ENCODE peak calls at places on chromosomes 16 and 17, in six cellular contexts. One of them, this sample, is unnamed.

GRCh38 chr17:42953669-42954068 is 10.6 kb downstream of the AARSD1 start:
- DNase-seq in OCI-M1: no peak
- DNase-seq in iPS DF 6.9: no peak
- DNase-seq in SW480: no peak
- DNase-seq in mucosa of descending colon: no peak
- DNase-seq in NCI-H774: no peak
- DNase-seq in this sample: no peak

GRCh38 chr17:42463976-42464400 is 5.3 kb downstream of the ATP6V0A1 start:
- DNase-seq in SW480: no peak
- DNase-seq in iPS DF 6.9: no peak
- DNase-seq in NCI-H774: no peak
- DNase-seq in OCI-M1: no peak
- DNase-seq in mucosa of descending colon: no peak
- DNase-seq in this sample: no peak

GRCh38 chr17:64148699-64149098 is 18.8 kb upstream of the ERN1 start:
- DNase-seq in OCI-M1: no peak
- DNase-seq in NCI-H774: no peak
- DNase-seq in mucosa of descending colon: no peak
- DNase-seq in SW480: peak
- DNase-seq in iPS DF 6.9: no peak
- DNase-seq in this sample: no peak

GRCh38 chr16:10121496-10121895 is 60.7 kb downstream of the GRIN2A start:
- DNase-seq in NCI-H774: no peak
- DNase-seq in OCI-M1: no peak
- DNase-seq in iPS DF 6.9: no peak
- DNase-seq in mucosa of descending colon: no peak
- DNase-seq in SW480: peak
- DNase-seq in this sample: no peak

GRCh38 chr17:82791532-82791931 is 39.7 kb downstream of the TBCD start:
- DNase-seq in NCI-H774: no peak
- DNase-seq in OCI-M1: no peak
- DNase-seq in mucosa of descending colon: no peak
- DNase-seq in iPS DF 6.9: no peak
- DNase-seq in SW480: peak
- DNase-seq in this sample: no peak

GRCh38 chr17:9818760-9819159 is 3.1 kb downstream of the GSG1L2 start:
- DNase-seq in NCI-H774: no peak
- DNase-seq in OCI-M1: no peak
- DNase-seq in mucosa of descending colon: no peak
- DNase-seq in SW480: no peak
- DNase-seq in iPS DF 6.9: no peak
- DNase-seq in this sample: no peak

GRCh38 chr17:27333410-27333980 is 39.6 kb downstream of the WSB1 start:
- DNase-seq in NCI-H774: no peak
- DNase-seq in OCI-M1: no peak
- DNase-seq in mucosa of descending colon: no peak
- DNase-seq in SW480: no peak
- DNase-seq in iPS DF 6.9: no peak
- DNase-seq in this sample: no peak

GRCh38 chr16:23509763-23510153 is 536 bp downstream of the GGA2 start:
- DNase-seq in SW480: no peak
- DNase-seq in mucosa of descending colon: no peak
- DNase-seq in OCI-M1: peak
- DNase-seq in iPS DF 6.9: no peak
- DNase-seq in NCI-H774: no peak
- DNase-seq in this sample: no peak

GRCh38 chr16:16871196-16871595 is 492.3 kb downstream of the NPIPA7 start:
- DNase-seq in SW480: no peak
- DNase-seq in NCI-H774: no peak
- DNase-seq in OCI-M1: no peak
- DNase-seq in iPS DF 6.9: no peak
- DNase-seq in mucosa of descending colon: no peak
- DNase-seq in this sample: no peak

GRCh38 chr16:81366316-81366932 is 51.7 kb downstream of the GAN start:
- DNase-seq in OCI-M1: peak
- DNase-seq in mucosa of descending colon: no peak
- DNase-seq in iPS DF 6.9: no peak
- DNase-seq in SW480: peak
- DNase-seq in NCI-H774: no peak
- DNase-seq in this sample: peak

GRCh38 chr16:67428146-67428731 is 2.7 kb upstream of the HSD11B2 start:
- DNase-seq in OCI-M1: peak
- DNase-seq in SW480: peak
- DNase-seq in NCI-H774: peak
- DNase-seq in mucosa of descending colon: peak
- DNase-seq in iPS DF 6.9: peak
- DNase-seq in this sample: peak

GRCh38 chr17:45131616-45132301 is 556 bp downstream of the PLCD3 start:
- DNase-seq in mucosa of descending colon: peak
- DNase-seq in NCI-H774: no peak
- DNase-seq in OCI-M1: peak
- DNase-seq in SW480: peak
- DNase-seq in iPS DF 6.9: no peak
- DNase-seq in this sample: no peak

GRCh38 chr17:71709271-71709670 is 411.5 kb upstream of the SOX9 start:
- DNase-seq in mucosa of descending colon: no peak
- DNase-seq in OCI-M1: no peak
- DNase-seq in NCI-H774: no peak
- DNase-seq in iPS DF 6.9: no peak
- DNase-seq in SW480: no peak
- DNase-seq in this sample: no peak

GRCh38 chr16:4624827-4625616 is 396 bp downstream of the MGRN1 start:
- DNase-seq in OCI-M1: peak
- DNase-seq in mucosa of descending colon: peak
- DNase-seq in SW480: peak
- DNase-seq in iPS DF 6.9: no peak
- DNase-seq in NCI-H774: no peak
- DNase-seq in this sample: no peak

GRCh38 chr17:50096092-50096491 is 941 bp downstream of the PDK2 start:
- DNase-seq in iPS DF 6.9: no peak
- DNase-seq in NCI-H774: no peak
- DNase-seq in mucosa of descending colon: peak
- DNase-seq in OCI-M1: no peak
- DNase-seq in SW480: no peak
- DNase-seq in this sample: no peak

GRCh38 chr17:57975044-57975443 is 13.0 kb downstream of the VEZF1 start:
- DNase-seq in NCI-H774: no peak
- DNase-seq in iPS DF 6.9: no peak
- DNase-seq in SW480: no peak
- DNase-seq in mucosa of descending colon: no peak
- DNase-seq in OCI-M1: no peak
- DNase-seq in this sample: no peak

GRCh38 chr17:973053-973452 is 6.5 kb downstream of the NXN start:
- DNase-seq in SW480: peak
- DNase-seq in OCI-M1: no peak
- DNase-seq in iPS DF 6.9: no peak
- DNase-seq in NCI-H774: no peak
- DNase-seq in mucosa of descending colon: peak
- DNase-seq in this sample: no peak

This sample was measured in NCI-H1105 treated with DMSO at 0.1 percent for 48 hours.